ENCODE peak calls at places on chromosomes 1 and 21, in four cellular contexts. P, E, S and I are unnamed samples.

GRCh38 chr1:11335417-11336070 is 62.5 kb downstream of the UBIAD1 start:
- DNase-seq in P (no peak), S (no peak), E (no peak), I (no peak)

GRCh38 chr1:89692601-89693503 is 59.9 kb downstream of the LRRC8C start:
- DNase-seq in P (peak), E (no peak), S (no peak), I (no peak)

GRCh38 chr1:228405200-228405978 is 1.2 kb downstream of the TRIM11 start:
- DNase-seq in S (no peak), E (peak), P (peak), I (peak)

GRCh38 chr1:14521602-14522001 is 76.9 kb upstream of the KAZN start:
- DNase-seq in E (no peak), P (no peak), S (no peak), I (no peak)

GRCh38 chr1:36108314-36108713 is 16.7 kb downstream of the COL8A2 start:
- DNase-seq in E (no peak), S (no peak), P (no peak), I (no peak)

GRCh38 chr21:46425566-46425965 is 33.1 kb upstream of the DIP2A start:
- DNase-seq in P (no peak), S (no peak), E (no peak), I (no peak)

GRCh38 chr1:36203554-36204346 is 20.5 kb upstream of the THRAP3 start:
- DNase-seq in P (peak), S (peak), E (peak), I (peak)

GRCh38 chr1:203051841-203052324 is 25.6 kb downstream of the PPFIA4 start:
- DNase-seq in E (no peak), S (no peak), P (no peak), I (no peak)

GRCh38 chr1:8875216-8875861 is 3.1 kb downstream of the ENO1 start:
- DNase-seq in P (no peak), S (no peak), E (no peak), I (no peak)

GRCh38 chr1:116912846-116913245 is 3.1 kb downstream of the PTGFRN start:
- DNase-seq in P (no peak), E (no peak), S (no peak), I (no peak)

GRCh38 chr1:219661464-219662092 is 48.7 kb upstream of the ZC3H11B start:
- DNase-seq in P (no peak), S (no peak), E (no peak), I (no peak)

GRCh38 chr1:63717511-63718120 is 56.2 kb upstream of the ROR1 start:
- DNase-seq in E (no peak), P (no peak), S (no peak), I (peak)

GRCh38 chr21:41932576-41933258 is 21.1 kb downstream of the C2CD2 start:
- DNase-seq in P (peak), E (no peak), S (no peak), I (peak)

GRCh38 chr1:160178731-160179130 is 11.6 kb upstream of the CASQ1 start:
- DNase-seq in S (no peak), P (no peak), E (no peak), I (no peak)

GRCh38 chr1:116255486-116255885 is 117.6 kb upstream of the ATP1A1 start:
- DNase-seq in P (no peak), S (no peak), E (no peak), I (no peak)

GRCh38 chr1:3319874-3320245 is 134.6 kb upstream of the ARHGEF16 start:
- DNase-seq in P (peak), S (peak), E (peak), I (peak)

GRCh38 chr1:248788327-248788726 is 32.8 kb upstream of the LYPD8 start:
- DNase-seq in E (no peak), S (no peak), P (no peak), I (no peak)

GRCh38 chr1:201555593-201555945 is 16.6 kb downstream of the NAV1 start:
- DNase-seq in P (no peak), S (no peak), E (no peak), I (no peak)

GRCh38 chr1:201554167-201554600 is 15.3 kb downstream of the NAV1 start:
- DNase-seq in S (no peak), P (no peak), E (no peak), I (no peak)

GRCh38 chr1:201553496-201554166 is 14.7 kb downstream of the NAV1 start:
- DNase-seq in E (no peak), P (peak), S (no peak), I (no peak)

GRCh38 chr1:201556841-201557571 is 18.1 kb downstream of the NAV1 start:
- DNase-seq in P (peak), S (no peak), E (no peak), I (peak)

DNA sequence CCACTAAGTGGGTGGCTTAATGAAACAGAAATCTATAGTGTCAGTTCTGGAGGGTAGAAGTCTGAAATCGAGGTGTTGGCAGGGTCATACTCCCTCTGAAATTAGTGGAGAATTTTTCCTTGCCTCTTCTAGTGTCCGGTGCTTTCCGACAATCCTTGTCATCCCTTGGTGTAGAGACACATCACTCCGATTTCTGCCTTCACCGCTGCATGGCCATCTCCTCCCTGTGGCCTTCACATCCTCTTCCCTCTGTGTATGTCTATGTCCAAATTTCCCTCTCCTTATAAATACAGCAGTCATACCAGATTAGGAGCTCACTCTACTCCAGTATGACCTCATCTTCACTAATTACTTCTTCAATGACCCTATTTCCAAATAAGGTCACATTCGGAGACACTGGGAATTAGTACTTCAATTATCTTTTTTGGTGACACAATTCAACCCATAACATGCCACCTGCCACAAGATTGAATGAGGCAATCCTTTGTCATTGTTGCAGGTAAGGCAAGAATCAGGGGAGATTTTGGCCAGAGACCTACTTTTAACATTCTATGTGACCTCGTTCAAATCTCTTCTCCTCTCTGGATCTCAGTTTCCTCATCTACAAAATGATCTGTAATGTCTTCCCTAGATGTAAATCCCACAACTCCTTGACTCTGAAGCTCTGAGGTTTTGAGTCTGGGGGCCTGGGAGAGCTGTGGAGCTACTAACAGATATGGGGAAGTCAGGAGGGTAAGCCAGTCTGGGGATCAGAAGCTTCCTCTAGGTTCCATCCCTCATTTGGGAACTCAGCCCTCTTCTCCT is 16.1 kb downstream of the NAV1 start:
- DNase-seq in P (no peak), S (no peak), E (no peak), I (no peak)
- H3K56ac ChIP-seq in P (peak), S (no peak), E (no peak), I (no peak)

GRCh38 chr1:30742963-30743559 is 14.5 kb downstream of the LAPTM5 start:
- DNase-seq in S (no peak), P (no peak), E (no peak), I (no peak)

GRCh38 chr1:30745156-30745833 is 12.3 kb downstream of the LAPTM5 start:
- DNase-seq in S (no peak), E (no peak), P (no peak), I (no peak)

GRCh38 chr1:30743584-30744059 is 14.0 kb downstream of the LAPTM5 start:
- DNase-seq in E (no peak), S (no peak), P (no peak), I (no peak)

GRCh38 chr1:30745834-30746208 is 11.8 kb downstream of the LAPTM5 start:
- DNase-seq in P (no peak), S (no peak), E (no peak), I (no peak)

DNA sequence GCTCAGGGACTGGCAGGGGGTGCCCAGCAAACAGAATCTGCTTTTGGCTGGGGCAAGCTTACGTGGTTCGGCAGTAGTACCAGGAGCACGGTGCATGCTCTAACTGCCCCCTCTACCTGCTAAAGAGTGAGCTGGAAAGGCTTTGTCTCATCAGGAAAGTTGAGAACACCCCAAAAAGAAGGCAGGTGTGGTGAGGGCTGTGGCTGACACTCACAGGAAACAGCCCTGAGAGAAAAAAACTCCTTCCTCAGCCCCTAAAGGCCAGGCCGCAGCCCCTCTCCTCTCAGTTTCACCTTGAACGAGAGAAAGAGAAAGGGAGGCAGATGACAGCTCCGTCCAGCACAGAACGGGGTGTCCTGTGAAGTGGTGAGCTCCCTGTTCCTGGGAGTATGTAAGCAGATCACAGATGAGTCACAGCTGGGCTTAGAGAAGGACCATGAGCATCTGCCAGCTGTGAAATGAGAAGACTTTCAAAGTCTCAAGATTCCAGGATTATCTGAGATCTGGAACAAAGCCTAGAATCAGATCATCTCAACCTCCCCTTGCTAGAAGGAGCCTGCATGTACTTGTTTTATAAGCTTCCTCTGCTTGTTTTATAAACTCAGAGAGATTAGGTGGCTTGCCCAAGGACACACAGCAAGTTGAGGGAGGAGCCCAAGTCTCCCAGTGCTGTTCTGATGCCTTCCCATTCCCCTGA is 13.4 kb downstream of the LAPTM5 start:
- DNase-seq in E (no peak), S (no peak), P (peak), I (no peak)
- H3K4me2 ChIP-seq in E (no peak), S (no peak), P (no peak), I (no peak)

DNA sequence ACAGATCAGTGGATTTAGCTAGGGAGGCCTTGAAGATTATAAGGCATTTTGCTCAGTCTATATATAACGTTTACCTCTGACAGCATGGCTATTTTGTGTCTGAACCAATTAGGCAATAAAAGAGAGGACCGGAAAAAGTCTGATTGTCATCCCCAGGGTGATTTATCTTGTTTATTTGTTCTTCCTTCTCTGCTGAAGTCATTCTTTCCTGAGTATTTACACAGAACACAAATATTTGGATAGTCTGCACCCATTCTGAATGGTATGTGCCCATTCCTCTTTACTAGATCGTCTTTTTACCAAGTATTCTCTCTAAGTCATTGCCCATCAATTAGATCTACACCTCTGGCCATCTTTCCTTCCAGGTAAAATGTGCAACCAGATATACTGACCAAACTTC is 1602.9 kb downstream of the KCNT2 start:
- DNase-seq in P (no peak), S (no peak), E (no peak), I (no peak)
- H3K56ac ChIP-seq in P (no peak), S (no peak), E (no peak), I (no peak)

GRCh38 chr1:245576323-245576722 is 421.5 kb downstream of the KIF26B start:
- DNase-seq in S (no peak), E (no peak), P (no peak), I (peak)

GRCh38 chr1:245572709-245573108 is 417.9 kb downstream of the KIF26B start:
- DNase-seq in S (no peak), E (no peak), P (no peak), I (no peak)

GRCh38 chr1:245575710-245576109 is 420.9 kb downstream of the KIF26B start:
- DNase-seq in E (no peak), P (peak), S (no peak), I (peak)

GRCh38 chr1:245566952-245567351 is 412.2 kb downstream of the KIF26B start:
- DNase-seq in E (no peak), S (no peak), P (no peak), I (no peak)

GRCh38 chr1:245571872-245572294 is 417.1 kb downstream of the KIF26B start:
- DNase-seq in S (no peak), E (no peak), P (no peak), I (no peak)
- H3K4me2 ChIP-seq in S (no peak), E (no peak), P (no peak), I (no peak)

GRCh38 chr1:5492861-5493260 is 499.4 kb downstream of the NPHP4 start:
- DNase-seq in P (no peak), E (no peak), S (no peak), I (no peak)

GRCh38 chr1:5488448-5488847 is 503.8 kb downstream of the NPHP4 start:
- DNase-seq in P (no peak), E (no peak), S (no peak), I (no peak)

GRCh38 chr1:5493708-5494390 is 498.4 kb downstream of the NPHP4 start:
- DNase-seq in S (no peak), E (no peak), P (no peak), I (no peak)

GRCh38 chr1:5491207-5491904 is 500.9 kb downstream of the NPHP4 start:
- DNase-seq in S (no peak), E (no peak), P (no peak), I (no peak)

DNA sequence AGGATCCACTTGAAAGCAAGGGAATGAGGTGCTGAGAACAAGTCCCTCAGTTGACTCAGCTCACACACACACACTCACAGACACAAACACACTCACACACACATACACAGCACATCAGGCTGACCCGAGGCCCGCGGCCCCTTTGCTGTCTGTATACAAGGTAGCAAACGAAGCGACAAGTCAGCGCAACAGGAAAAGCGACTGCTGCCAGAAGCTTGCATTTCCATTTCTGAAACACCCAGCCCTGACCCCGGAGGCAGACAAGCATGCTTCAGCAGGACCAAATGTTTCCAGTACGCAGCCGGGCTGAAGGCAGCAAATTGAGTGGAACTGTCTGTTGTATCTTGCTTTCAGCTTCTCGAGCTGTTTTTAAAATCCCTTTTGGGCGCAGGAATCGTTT is 501.6 kb downstream of the NPHP4 start:
- DNase-seq in E (no peak), S (no peak), P (no peak), I (no peak)
- H3K56ac ChIP-seq in E (no peak), S (no peak), P (no peak), I (no peak)

DNA sequence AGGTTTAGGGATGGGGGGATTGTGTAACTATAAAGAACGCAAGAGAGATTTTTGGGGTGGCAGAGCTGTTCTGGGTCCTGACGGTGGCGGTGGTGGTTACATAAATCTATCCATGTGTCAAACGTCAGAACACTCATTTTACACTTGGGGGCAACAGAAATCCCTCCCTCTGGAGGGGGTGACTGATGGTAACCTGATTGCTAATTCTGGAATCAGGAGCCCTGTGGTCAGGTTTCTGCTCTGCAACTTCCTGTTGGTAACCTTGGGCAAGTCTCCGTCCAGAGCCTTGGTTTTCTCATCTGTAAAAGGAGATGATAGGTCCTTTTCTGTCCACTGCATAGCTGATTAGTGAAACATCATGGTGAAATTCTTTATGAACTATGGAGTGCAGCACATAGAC is 40.9 kb downstream of the ALPL start:
- DNase-seq in P (peak), E (no peak), S (no peak), I (no peak)
- H3K4me2 ChIP-seq in P (no peak), E (no peak), S (no peak), I (no peak)